ENCODE peak calls at places on chromosomes 4 and X, in five cellular contexts. One of them, this sample, is unnamed. For H3K79me1, the result is how much of the 10 kb centered on the place peaks cover.

GRCh38 chrX:17414839-17415238 is 39.8 kb downstream of the NHS start:
- DNase-seq in neuronal stem cell: no peak
- DNase-seq in H9: peak
- DNase-seq in mesenchymal stem cell: no peak
- DNase-seq in H1: peak
- DNase-seq in this sample: no peak

GRCh38 chr4:143653031-143653430 is 47.4 kb downstream of the FREM3 start:
- DNase-seq in neuronal stem cell: no peak
- DNase-seq in H9: no peak
- DNase-seq in mesenchymal stem cell: no peak
- DNase-seq in H1: no peak
- DNase-seq in this sample: no peak

GRCh38 chrX:36803151-36803550 is 205.0 kb upstream of the FAM47C start:
- DNase-seq in neuronal stem cell: no peak
- DNase-seq in H9: no peak
- DNase-seq in mesenchymal stem cell: no peak
- DNase-seq in H1: no peak
- DNase-seq in this sample: no peak

GRCh38 chrX:53308836-53309235 is 27.5 kb upstream of the IQSEC2 start:
- DNase-seq in neuronal stem cell: no peak
- DNase-seq in H9: no peak
- DNase-seq in mesenchymal stem cell: no peak
- DNase-seq in H1: no peak
- DNase-seq in this sample: no peak

GRCh38 chr4:6331018-6331417 is 61.4 kb downstream of the WFS1 start:
- DNase-seq in neuronal stem cell: no peak
- DNase-seq in H9: peak
- DNase-seq in mesenchymal stem cell: peak
- DNase-seq in H1: peak
- DNase-seq in this sample: peak

GRCh38 chr4:40055379-40055872 is 1.2 kb upstream of the N4BP2 start:
- DNase-seq in neuronal stem cell: peak
- DNase-seq in H9: no peak
- DNase-seq in mesenchymal stem cell: no peak
- DNase-seq in H1: no peak
- DNase-seq in this sample: peak

GRCh38 chrX:7214251-7214650 is 66.3 kb upstream of the PUDP start:
- DNase-seq in neuronal stem cell: no peak
- DNase-seq in H9: no peak
- DNase-seq in mesenchymal stem cell: no peak
- DNase-seq in H1: no peak
- DNase-seq in this sample: no peak

GRCh38 chr4:109410776-109411175 is 22.8 kb upstream of the SEC24B start:
- DNase-seq in neuronal stem cell: no peak
- DNase-seq in H9: no peak
- DNase-seq in mesenchymal stem cell: no peak
- DNase-seq in H1: no peak
- DNase-seq in this sample: no peak

GRCh38 chr4:98615991-98616390 is 42.4 kb downstream of the TSPAN5 start:
- DNase-seq in neuronal stem cell: no peak
- DNase-seq in H9: no peak
- DNase-seq in mesenchymal stem cell: no peak
- DNase-seq in H1: no peak
- DNase-seq in this sample: no peak

GRCh38 chr4:98613453-98614075 is 44.8 kb downstream of the TSPAN5 start:
- DNase-seq in neuronal stem cell: no peak
- DNase-seq in H9: no peak
- DNase-seq in mesenchymal stem cell: peak
- DNase-seq in H1: no peak
- DNase-seq in this sample: no peak

GRCh38 chr4:98611649-98612317 is 46.6 kb downstream of the TSPAN5 start:
- DNase-seq in neuronal stem cell: no peak
- DNase-seq in H9: no peak
- DNase-seq in mesenchymal stem cell: no peak
- DNase-seq in H1: no peak
- DNase-seq in this sample: no peak

GRCh38 chr4:98612318-98613250 is 45.8 kb downstream of the TSPAN5 start:
- DNase-seq in neuronal stem cell: no peak
- DNase-seq in H9: peak
- DNase-seq in mesenchymal stem cell: no peak
- DNase-seq in H1: no peak
- DNase-seq in this sample: no peak

GRCh38 chr4:98614081-98614480 is 44.3 kb downstream of the TSPAN5 start:
- DNase-seq in neuronal stem cell: no peak
- DNase-seq in H9: no peak
- DNase-seq in mesenchymal stem cell: no peak
- DNase-seq in H1: no peak
- DNase-seq in this sample: no peak
- H3K79me1 ChIP-seq in neuronal stem cell: under half
- H3K79me1 ChIP-seq in H9: under half
- H3K79me1 ChIP-seq in mesenchymal stem cell: under half
- H3K79me1 ChIP-seq in H1: under half
- H3K79me1 ChIP-seq in this sample: under half

DNA sequence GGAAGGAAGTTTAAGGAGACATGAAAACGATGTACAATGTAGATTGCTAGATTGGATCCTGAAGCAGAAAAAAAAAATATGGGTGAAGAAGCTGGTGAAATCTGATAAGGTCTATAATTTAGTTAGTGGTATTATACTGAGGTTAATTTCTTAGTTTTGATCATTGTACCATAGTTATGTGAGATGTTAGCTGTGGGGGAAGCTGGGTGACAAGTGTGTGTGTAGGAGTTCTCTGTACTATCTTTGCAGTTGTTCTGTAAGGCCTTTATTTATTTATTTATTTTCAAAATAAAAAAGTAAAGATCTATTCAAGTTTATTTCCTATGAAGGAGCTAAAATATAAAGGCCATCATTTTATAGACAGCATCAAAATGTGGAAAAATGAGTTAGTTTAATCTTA is 12.5 kb upstream of the EXOC1 start:
- DNase-seq in neuronal stem cell: no peak
- DNase-seq in H9: no peak
- DNase-seq in mesenchymal stem cell: no peak
- DNase-seq in H1: no peak
- DNase-seq in this sample: no peak
- H2BK12ac ChIP-seq in neuronal stem cell: no peak
- H2BK12ac ChIP-seq in H9: no peak
- H2BK12ac ChIP-seq in mesenchymal stem cell: no peak
- H2BK12ac ChIP-seq in H1: no peak
- H2BK12ac ChIP-seq in this sample: no peak

GRCh38 chr4:98614655-98615054 is 43.8 kb downstream of the TSPAN5 start:
- DNase-seq in neuronal stem cell: no peak
- DNase-seq in H9: no peak
- DNase-seq in mesenchymal stem cell: no peak
- DNase-seq in H1: no peak
- DNase-seq in this sample: no peak
- H3K79me1 ChIP-seq in neuronal stem cell: under half
- H3K79me1 ChIP-seq in H9: under half
- H3K79me1 ChIP-seq in mesenchymal stem cell: under half
- H3K79me1 ChIP-seq in H1: under half
- H3K79me1 ChIP-seq in this sample: under half

DNA sequence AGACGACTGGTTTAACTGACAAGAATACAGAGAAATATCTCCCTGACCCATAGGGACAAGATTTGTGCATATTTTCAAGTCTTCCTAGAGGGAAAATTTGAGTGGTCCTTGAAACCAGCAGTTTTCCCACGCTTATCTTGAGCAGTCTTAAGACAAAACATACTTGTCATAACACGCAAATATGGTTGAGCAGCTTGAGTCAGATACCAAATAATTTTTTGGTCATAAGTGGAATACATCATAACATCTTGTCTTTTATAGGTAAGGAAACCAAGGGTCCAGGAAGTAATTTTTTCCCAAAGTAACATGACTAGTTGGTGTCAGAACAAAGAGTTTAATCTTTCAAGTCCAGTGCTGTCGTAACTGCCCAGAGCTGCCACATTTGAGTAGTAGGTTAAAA is 50.5 kb downstream of the MOSPD2 start:
- DNase-seq in neuronal stem cell: no peak
- DNase-seq in H9: no peak
- DNase-seq in mesenchymal stem cell: no peak
- DNase-seq in H1: no peak
- DNase-seq in this sample: peak
- H2BK12ac ChIP-seq in neuronal stem cell: no peak
- H2BK12ac ChIP-seq in H9: no peak
- H2BK12ac ChIP-seq in mesenchymal stem cell: no peak
- H2BK12ac ChIP-seq in H1: no peak
- H2BK12ac ChIP-seq in this sample: no peak

DNA sequence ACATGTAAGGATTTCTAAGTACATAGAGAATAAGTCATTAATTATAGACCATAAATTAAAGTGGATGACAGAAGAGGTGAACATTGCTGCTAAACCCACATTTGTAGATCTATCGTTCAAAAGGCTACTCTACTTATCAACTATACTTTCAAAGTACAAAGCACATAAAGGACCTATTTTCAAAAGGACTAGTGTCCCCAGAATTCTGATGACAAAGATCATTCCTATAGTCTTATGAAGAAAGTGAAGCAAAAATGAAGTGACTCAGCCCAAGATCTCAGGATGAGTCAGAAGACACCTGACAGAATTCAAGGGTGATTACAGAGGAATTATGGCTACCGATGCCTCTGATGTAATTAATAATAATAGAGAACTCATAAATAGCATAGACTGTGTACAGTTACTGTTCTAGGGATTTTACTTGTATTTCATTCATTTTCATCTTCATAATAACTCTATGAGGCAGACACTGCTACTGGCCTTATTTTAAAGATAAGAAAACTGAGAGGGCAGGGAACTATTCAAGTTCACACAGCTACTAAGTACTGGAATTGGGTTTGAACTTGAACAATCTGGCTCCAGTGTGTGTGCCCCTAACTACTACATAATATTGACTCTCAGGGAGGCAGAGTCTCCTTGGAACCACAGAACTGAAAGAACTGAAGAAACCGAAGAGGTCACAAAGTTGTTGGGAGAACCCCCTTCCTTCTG is 17.1 kb downstream of the USP46 start:
- DNase-seq in neuronal stem cell: no peak
- DNase-seq in H9: no peak
- DNase-seq in mesenchymal stem cell: peak
- DNase-seq in H1: no peak
- DNase-seq in this sample: peak
- H3K79me1 ChIP-seq in neuronal stem cell: under half
- H3K79me1 ChIP-seq in H9: under half
- H3K79me1 ChIP-seq in mesenchymal stem cell: under half
- H3K79me1 ChIP-seq in H1: under half
- H3K79me1 ChIP-seq in this sample: under half

DNA sequence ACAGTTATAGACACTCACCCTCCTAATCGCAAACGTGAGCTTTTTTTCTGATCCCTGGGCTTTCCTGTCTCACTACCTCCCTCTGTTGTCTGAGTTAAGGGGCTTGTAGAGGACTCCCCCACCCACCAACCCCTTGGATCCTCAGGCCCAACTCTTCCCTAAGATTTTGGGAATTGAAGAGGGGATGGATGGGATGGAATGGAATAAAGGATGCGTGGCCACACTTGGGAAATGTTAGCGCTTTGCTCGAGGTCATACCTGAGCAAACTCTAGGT is 1.5 kb downstream of the CNKSR2 start:
- DNase-seq in neuronal stem cell: peak
- DNase-seq in H9: no peak
- DNase-seq in mesenchymal stem cell: no peak
- DNase-seq in H1: no peak
- DNase-seq in this sample: no peak
- H2BK12ac ChIP-seq in neuronal stem cell: no peak
- H2BK12ac ChIP-seq in H9: no peak
- H2BK12ac ChIP-seq in mesenchymal stem cell: no peak
- H2BK12ac ChIP-seq in H1: no peak
- H2BK12ac ChIP-seq in this sample: no peak

DNA sequence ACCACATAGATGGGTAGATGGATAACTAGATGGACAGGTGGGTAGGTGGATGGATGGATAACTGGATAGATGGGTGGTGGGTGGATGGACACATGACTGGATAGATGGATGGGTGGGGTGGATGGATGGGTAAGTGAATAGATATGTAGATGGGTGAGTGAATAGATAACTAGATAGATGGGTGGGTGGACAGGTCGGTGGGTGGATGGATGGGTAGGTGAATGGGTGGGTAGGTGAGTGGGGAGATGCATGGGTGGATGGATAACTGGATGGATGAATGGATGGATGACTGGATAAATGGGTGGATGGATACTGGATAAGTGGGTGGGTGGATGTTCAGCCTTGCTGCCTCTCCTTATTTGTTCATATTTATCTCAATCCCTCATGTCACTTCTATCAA is 52.1 kb upstream of the MTNR1A start:
- DNase-seq in neuronal stem cell: no peak
- DNase-seq in H9: no peak
- DNase-seq in mesenchymal stem cell: no peak
- DNase-seq in H1: no peak
- DNase-seq in this sample: no peak
- H3K79me1 ChIP-seq in neuronal stem cell: under half
- H3K79me1 ChIP-seq in H9: under half
- H3K79me1 ChIP-seq in mesenchymal stem cell: under half
- H3K79me1 ChIP-seq in H1: under half
- H3K79me1 ChIP-seq in this sample: under half